ENCODE peak calls at places on chromosomes 16 and 17, in five cellular contexts. I is sigmoid colon, P is mammary epithelial cell, H is neuronal stem cell, K is AG04450. S is an unnamed sample.

GRCh38 chr17:7383742-7384488 is 3.0 kb downstream of the TNK1 start:
- DNase-seq in I (peak; percentile 72), P (no peak), H (no peak), K (no peak), S (no peak)

GRCh38 chr16:711548-712320 is 3.2 kb upstream of the METRN start:
- DNase-seq in I (peak; percentile 87), P (no peak), H (no peak), K (no peak), S (no peak)

GRCh38 chr16:10827691-10828341 is 9.2 kb upstream of the TVP23A start:
- DNase-seq in I (peak; percentile 91), P (peak; percentile 62), H (no peak), K (peak; percentile 42), S (peak; percentile 68)

GRCh38 chr17:78174332-78174869 is 6.0 kb downstream of the SYNGR2 start:
- DNase-seq in I (peak; percentile 85), P (peak; percentile 27), H (no peak), K (no peak), S (no peak)

GRCh38 chr16:47927330-47927729 is 228.5 kb downstream of the ABCC12 start:
- DNase-seq in I (no peak), P (peak; percentile 45), H (no peak), K (no peak), S (peak; percentile 10)

GRCh38 chr16:79599837-79600635 is 501 bp downstream of the MAF start:
- DNase-seq in I (peak; percentile 82), P (peak; percentile 54), H (peak; percentile 77), K (no peak), S (no peak)

GRCh38 chr16:2904922-2905240 is 6.8 kb upstream of the FLYWCH1 start:
- DNase-seq in I (peak; percentile 75), P (no peak), H (no peak), K (no peak), S (no peak)

GRCh38 chr16:77414752-77415231 is 20.0 kb downstream of the ADAMTS18 start:
- DNase-seq in I (no peak), P (peak; percentile 32), H (no peak), K (no peak), S (peak; percentile 31)

GRCh38 chr16:84832488-84833141 is 12.8 kb downstream of the CRISPLD2 start:
- DNase-seq in I (peak; percentile 99), P (no peak), H (no peak), K (peak; percentile 100), S (peak; percentile 100)

GRCh38 chr17:27586203-27586701 is 44.7 kb upstream of the LGALS9 start:
- DNase-seq in I (no peak), P (no peak), H (no peak), K (peak; percentile 38), S (no peak)

GRCh38 chr17:78276098-78276497 is 44.7 kb downstream of the TMEM235 start:
- DNase-seq in I (no peak), P (no peak), H (no peak), K (no peak), S (no peak)

GRCh38 chr17:79036609-79037008 is 12.6 kb downstream of the C1QTNF1 start:
- DNase-seq in I (peak; percentile 65), P (peak; percentile 91), H (no peak), K (peak; percentile 78), S (peak; percentile 79)

GRCh38 chr17:49993423-49994037 is 1.5 kb downstream of the DLX3 start:
- DNase-seq in I (no peak), P (no peak), H (no peak), K (no peak), S (no peak)

GRCh38 chr17:5329784-5330557 is 47.9 kb downstream of the RABEP1 start:
- DNase-seq in I (no peak), P (no peak), H (no peak), K (no peak), S (no peak)

GRCh38 chr16:71807905-71808592 is 585 bp downstream of the AP1G1 start:
- DNase-seq in I (peak; percentile 69), P (peak; percentile 54), H (peak; percentile 5), K (no peak), S (no peak)

GRCh38 chr16:17222756-17223411 is 247.9 kb downstream of the XYLT1 start:
- DNase-seq in I (peak; percentile 75), P (no peak), H (no peak), K (no peak), S (no peak)

GRCh38 chr17:55303701-55304145 is 39.0 kb downstream of the HLF start:
- DNase-seq in I (no peak), P (no peak), H (no peak), K (no peak), S (no peak)

GRCh38 chr17:33684714-33685113 is 391.6 kb upstream of the ASIC2 start:
- DNase-seq in I (no peak), P (no peak), H (no peak), K (no peak), S (no peak)

GRCh38 chr16:2686912-2687507 is 4.7 kb downstream of the KCTD5 start:
- DNase-seq in I (peak; percentile 73), P (no peak), H (no peak), K (no peak), S (no peak)

GRCh38 chr16:61181982-61182381 is 854.3 kb downstream of the CDH8 start:
- DNase-seq in I (no peak), P (no peak), H (no peak), K (no peak), S (no peak)

GRCh38 chr16:85687651-85688471 is 893 bp downstream of the GINS2 start:
- DNase-seq in I (no peak), P (no peak), H (no peak), K (no peak), S (no peak)

GRCh38 chr16:2827831-2828520 is 2.1 kb upstream of the ZG16B start:
- DNase-seq in I (peak; percentile 26), P (no peak), H (no peak), K (no peak), S (no peak)

GRCh38 chr16:7366041-7366440 is 33.4 kb downstream of the RBFOX1 start:
- DNase-seq in I (no peak), P (no peak), H (no peak), K (no peak), S (no peak)

GRCh38 chr16:21101631-21102420 is 48.8 kb downstream of the DNAH3 start:
- DNase-seq in I (no peak), P (no peak), H (peak; percentile 9), K (no peak), S (no peak)

GRCh38 chr16:56547949-56548567 is 16.8 kb upstream of the MT4 start:
- DNase-seq in I (no peak), P (no peak), H (no peak), K (no peak), S (no peak)

GRCh38 chr17:40291311-40291710 is 3.6 kb downstream of the CDC6 start:
- DNase-seq in I (no peak), P (no peak), H (no peak), K (no peak), S (no peak)

GRCh38 chr17:6556121-6557039 is at the start of gene PITPNM3:
- DNase-seq in I (no peak), P (peak; percentile 33), H (no peak), K (no peak), S (no peak)

GRCh38 chr16:56357291-56357764 is 68.0 kb downstream of the AMFR start:
- DNase-seq in I (peak; percentile 66), P (peak; percentile 21), H (no peak), K (no peak), S (no peak)

GRCh38 chr16:25875956-25876608 is 184.3 kb downstream of the HS3ST4 start:
- DNase-seq in I (no peak), P (no peak), H (no peak), K (no peak), S (no peak)

GRCh38 chr16:30009085-30009862 is 1.6 kb downstream of the DOC2A start:
- DNase-seq in I (no peak), P (no peak), H (no peak), K (no peak), S (no peak)

GRCh38 chr17:55451758-55452468 is 30.3 kb upstream of the MMD start:
- DNase-seq in I (no peak), P (peak; percentile 21), H (no peak), K (peak; percentile 66), S (no peak)

GRCh38 chr16:66746682-66747081 is 4.7 kb downstream of the DYNC1LI2 start:
- DNase-seq in I (no peak), P (peak; percentile 15), H (no peak), K (no peak), S (no peak)

GRCh38 chr17:74853048-74853397 is 6.7 kb downstream of the GRIN2C start:
- DNase-seq in I (no peak), P (no peak), H (no peak), K (no peak), S (no peak)
- H3K4me3 ChIP-seq in I (no peak overlapping the region), P (no peak overlapping the region), H (peak overlapping the region; percentile 32), K (no peak overlapping the region), S (no peak overlapping the region)

GRCh38 chr17:2262146-2262587 is 41.4 kb downstream of the SMG6 start:
- DNase-seq in I (no peak), P (peak; percentile 64), H (no peak), K (peak; percentile 46), S (peak; percentile 67)

GRCh38 chr17:2264023-2264860 is 39.3 kb downstream of the SMG6 start:
- DNase-seq in I (no peak), P (no peak), H (no peak), K (no peak), S (peak; percentile 78)

GRCh38 chr17:2263183-2263954 is 40.2 kb downstream of the SMG6 start:
- DNase-seq in I (no peak), P (no peak), H (no peak), K (no peak), S (no peak)

DNA sequence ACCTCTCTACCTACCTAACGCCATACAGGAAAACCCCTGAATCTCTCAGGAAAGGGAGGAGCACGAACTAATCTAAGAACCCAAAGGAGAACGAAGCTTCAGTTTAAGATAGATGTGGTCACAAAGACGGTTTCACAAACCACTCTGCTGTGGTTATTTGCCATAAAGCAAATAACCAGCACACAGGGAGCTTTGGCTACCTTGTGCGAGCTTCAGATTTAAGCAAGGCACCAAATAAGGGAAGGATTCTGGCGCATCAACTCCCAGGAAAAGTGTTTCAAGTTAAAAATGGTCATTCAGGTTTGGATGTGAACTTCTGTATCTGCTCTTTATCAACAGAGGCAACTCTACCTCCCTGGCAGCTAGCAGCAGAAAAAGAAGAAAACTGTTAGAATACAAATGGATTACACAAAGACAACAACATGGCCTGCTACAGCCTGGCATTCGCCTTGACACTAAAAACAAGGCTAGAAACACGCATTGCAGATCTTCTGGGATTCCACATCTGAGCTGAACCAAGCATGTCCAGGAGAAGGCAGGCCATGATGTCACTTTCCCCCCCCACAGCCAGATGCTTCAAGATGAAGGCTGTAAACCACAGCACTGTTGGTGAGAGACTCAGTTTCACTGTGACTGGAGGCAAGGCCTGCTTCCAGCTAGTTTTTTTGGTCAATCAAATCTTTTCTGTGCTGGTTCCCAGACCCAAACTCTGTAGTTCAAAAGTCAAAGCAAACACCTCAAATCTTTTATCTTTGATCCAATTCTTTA is 43.6 kb downstream of the SMG6 start:
- DNase-seq in I (peak; percentile 74), P (no peak), H (no peak), K (no peak), S (no peak)
- H3K4me3 ChIP-seq in I (no peak overlapping the region), P (no peak overlapping the region), H (no peak overlapping the region), K (no peak overlapping the region), S (no peak overlapping the region)

DNA sequence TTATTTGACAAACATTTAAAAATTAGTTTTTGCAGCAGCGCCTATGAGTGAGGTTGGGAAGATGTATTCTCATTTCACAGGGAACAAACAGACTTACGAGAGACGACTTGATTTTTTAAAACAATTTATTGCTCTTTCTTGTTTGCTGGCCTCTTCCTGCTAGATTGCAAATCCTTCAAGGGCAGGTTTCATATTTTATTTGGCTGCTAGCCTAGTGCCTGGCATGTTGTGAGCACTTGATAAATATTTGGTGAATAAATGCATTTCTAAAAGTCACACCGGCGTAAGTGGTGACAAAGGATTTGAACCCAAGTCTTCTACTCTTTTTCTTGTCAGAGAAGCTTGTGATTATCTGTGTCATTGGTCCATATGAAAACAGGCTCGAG is 1.4 kb downstream of the WWP2 start:
- DNase-seq in I (no peak), P (no peak), H (no peak), K (no peak), S (no peak)
- H3K4me3 ChIP-seq in I (no peak overlapping the region), P (peak overlapping the region; percentile 99), H (peak overlapping the region; percentile 81), K (no peak overlapping the region), S (peak overlapping the region; percentile 62)

GRCh38 chr17:61135782-61136181 is 263.9 kb upstream of the TBX2 start:
- DNase-seq in I (no peak), P (no peak), H (no peak), K (no peak), S (no peak)
- H3K4me3 ChIP-seq in I (no peak overlapping the region), P (no peak overlapping the region), H (no peak overlapping the region), K (no peak overlapping the region), S (no peak overlapping the region)